ENCODE peak calls at places on chromosomes 13 and 19, in eight cellular contexts. K is A549, J is ACHN, R is foreskin fibroblast, Z is ascending aorta, W is cardiac septum, G is substantia nigra, D is upper lobe of right lung. I is an unnamed sample.

GRCh38 chr19:46834121-46834520 is 16.5 kb downstream of the AP2S1 start:
- DNase-seq in K (no peak), J (no peak), R (no peak), Z (no peak), W (no peak), G (no peak), D (no peak), I (no peak)

GRCh38 chr19:16814526-16815100 is 14.6 kb upstream of the SIN3B start:
- DNase-seq in K (no peak), J (no peak), R (no peak), Z (no peak), W (no peak), G (no peak), D (no peak), I (no peak)

GRCh38 chr19:49896863-49897621 is at the start of gene IL4I1:
- DNase-seq in K (no peak), J (peak), R (no peak), Z (peak), W (no peak), G (no peak), D (peak), I (no peak)

GRCh38 chr19:35986664-35987570 is 8.1 kb upstream of the SDHAF1 start:
- DNase-seq in K (peak), J (no peak), R (no peak), Z (no peak), W (peak), G (peak), D (no peak), I (peak)

GRCh38 chr19:58585442-58586130 is 12.5 kb upstream of the MZF1 start:
- DNase-seq in K (no peak), J (no peak), R (no peak), Z (no peak), W (no peak), G (no peak), D (no peak), I (no peak)

GRCh38 chr19:33373701-33374405 is at the start of gene CEBPG:
- DNase-seq in K (no peak), J (peak), R (peak), Z (no peak), W (no peak), G (peak), D (peak), I (no peak)

GRCh38 chr13:72590091-72590490 is 137.3 kb downstream of the MZT1 start:
- DNase-seq in K (no peak), J (no peak), R (no peak), Z (no peak), W (no peak), G (no peak), D (no peak), I (no peak)

GRCh38 chr13:20136781-20137703 is 23.8 kb downstream of the GJA3 start:
- DNase-seq in K (peak), J (peak), R (no peak), Z (no peak), W (no peak), G (no peak), D (peak), I (peak)

GRCh38 chr19:8654591-8655339 is 24.3 kb downstream of the NFILZ start:
- DNase-seq in K (peak), J (peak), R (peak), Z (no peak), W (peak), G (no peak), D (peak), I (peak)

GRCh38 chr13:50589651-50590054 is 253.8 kb downstream of the DLEU7 start:
- DNase-seq in K (peak), J (peak), R (peak), Z (no peak), W (no peak), G (no peak), D (no peak), I (no peak)

GRCh38 chr19:45460807-45461347 is 6.9 kb upstream of the FOSB start:
- DNase-seq in K (no peak), J (no peak), R (no peak), Z (no peak), W (no peak), G (no peak), D (no peak), I (no peak)

GRCh38 chr13:24284876-24285275 is 24.5 kb upstream of the C1QTNF9 start:
- DNase-seq in K (no peak), J (peak), R (no peak), Z (no peak), W (no peak), G (no peak), D (no peak), I (no peak)

GRCh38 chr13:45310341-45311138 is 30.4 kb downstream of the TPT1 start:
- DNase-seq in K (no peak), J (no peak), R (no peak), Z (no peak), W (no peak), G (no peak), D (no peak), I (no peak)

GRCh38 chr13:38866649-38867048 is 124.0 kb downstream of the STOML3 start:
- DNase-seq in K (peak), J (peak), R (no peak), Z (no peak), W (no peak), G (no peak), D (no peak), I (no peak)

GRCh38 chr13:102141625-102142472 is 260.0 kb downstream of the FGF14 start:
- DNase-seq in K (peak), J (peak), R (peak), Z (no peak), W (no peak), G (no peak), D (no peak), I (no peak)

GRCh38 chr13:48808689-48809088 is 155.0 kb downstream of the CYSLTR2 start:
- DNase-seq in K (no peak), J (peak), R (peak), Z (no peak), W (no peak), G (no peak), D (no peak), I (no peak)

GRCh38 chr19:4057913-4058695 is 8.6 kb downstream of the ZBTB7A start:
- DNase-seq in K (peak), J (peak), R (peak), Z (peak), W (peak), G (peak), D (peak), I (peak)

GRCh38 chr19:646798-647565 is 7.3 kb downstream of the FGF22 start:
- DNase-seq in K (no peak), J (no peak), R (no peak), Z (no peak), W (no peak), G (no peak), D (no peak), I (no peak)

GRCh38 chr19:30719189-30719990 is 347.2 kb downstream of the ZNF536 start:
- DNase-seq in K (peak), J (peak), R (peak), Z (no peak), W (peak), G (peak), D (peak), I (peak)

GRCh38 chr19:6891761-6892385 is 4.5 kb downstream of the ADGRE1 start:
- DNase-seq in K (no peak), J (no peak), R (no peak), Z (no peak), W (no peak), G (no peak), D (no peak), I (no peak)

GRCh38 chr13:113105032-113105993 is at the start of gene F7:
- DNase-seq in K (peak), J (no peak), R (no peak), Z (no peak), W (no peak), G (no peak), D (no peak), I (peak)

GRCh38 chr13:60146491-60146890 is 17.2 kb downstream of the DIAPH3 start:
- DNase-seq in K (no peak), J (no peak), R (peak), Z (no peak), W (no peak), G (no peak), D (no peak), I (no peak)

GRCh38 chr19:53903055-53903680 is 5.9 kb upstream of the CACNG7 start:
- DNase-seq in K (peak), J (peak), R (no peak), Z (no peak), W (no peak), G (no peak), D (no peak), I (peak)

GRCh38 chr13:104984296-104984818 is 1551.1 kb downstream of the EFNB2 start:
- DNase-seq in K (no peak), J (no peak), R (peak), Z (no peak), W (no peak), G (peak), D (no peak), I (no peak)

GRCh38 chr13:32676242-32676641 is 90.0 kb downstream of the PDS5B start:
- DNase-seq in K (no peak), J (no peak), R (no peak), Z (no peak), W (no peak), G (no peak), D (no peak), I (no peak)

GRCh38 chr13:77457989-77458388 is 77.5 kb upstream of the SCEL start:
- DNase-seq in K (no peak), J (no peak), R (no peak), Z (no peak), W (no peak), G (no peak), D (no peak), I (no peak)

GRCh38 chr13:99709134-99709533 is 207.9 kb downstream of the TM9SF2 start:
- DNase-seq in K (no peak), J (no peak), R (no peak), Z (no peak), W (no peak), G (peak), D (no peak), I (no peak)

GRCh38 chr19:53947624-53948023 is 15.1 kb upstream of the CACNG8 start:
- DNase-seq in K (peak), J (no peak), R (no peak), Z (no peak), W (no peak), G (no peak), D (no peak), I (no peak)

GRCh38 chr13:20873348-20873747 is 29.2 kb downstream of the XPO4 start:
- DNase-seq in K (no peak), J (no peak), R (peak), Z (no peak), W (no peak), G (no peak), D (no peak), I (no peak)

GRCh38 chr19:35991731-35992450 is 3.1 kb upstream of the SDHAF1 start:
- DNase-seq in K (no peak), J (no peak), R (no peak), Z (no peak), W (no peak), G (no peak), D (no peak), I (no peak)

GRCh38 chr13:73262862-73263627 is 204.2 kb downstream of the KLF5 start:
- DNase-seq in K (no peak), J (no peak), R (no peak), Z (no peak), W (no peak), G (no peak), D (no peak), I (no peak)

GRCh38 chr13:79128158-79128557 is 277.9 kb downstream of the RBM26 start:
- DNase-seq in K (peak), J (peak), R (no peak), Z (no peak), W (no peak), G (no peak), D (no peak), I (no peak)

GRCh38 chr19:45517641-45518468 is 10.6 kb downstream of the VASP start:
- DNase-seq in K (no peak), J (no peak), R (no peak), Z (no peak), W (no peak), G (no peak), D (no peak), I (no peak)

GRCh38 chr19:50453243-50453642 is 20.6 kb downstream of the MYBPC2 start:
- DNase-seq in K (no peak), J (no peak), R (no peak), Z (no peak), W (no peak), G (no peak), D (no peak), I (no peak)

GRCh38 chr13:35978607-35979316 is 152.4 kb downstream of the DCLK1 start:
- DNase-seq in K (peak), J (peak), R (peak), Z (no peak), W (no peak), G (peak), D (no peak), I (peak)

GRCh38 chr19:33686687-33687541 is 65.2 kb downstream of the CHST8 start:
- DNase-seq in K (no peak), J (no peak), R (no peak), Z (no peak), W (peak), G (no peak), D (peak), I (no peak)

GRCh38 chr19:47122359-47123335 is 8.0 kb upstream of the SAE1 start:
- DNase-seq in K (peak), J (peak), R (peak), Z (no peak), W (no peak), G (no peak), D (no peak), I (no peak)